ENCODE peak calls at places on chromosomes 12 and 14, in ten cellular contexts. J is CD8-positive, alpha-beta T cell; E is CD4-positive, alpha-beta T cell; H is lung; S is MM.1S; T is astrocyte of the spinal cord; O is tibial nerve; G is A549; Z is lower lobe of right lung; K is GM10248. N is an unnamed sample.

GRCh38 chr12:107091381-107091780 is 2.0 kb downstream of the CRY1 start:
- DNase-seq in O (peak; percentile 16), E (no peak), Z (no peak), J (no peak), S (no peak), T (peak; percentile 64), K (no peak), G (peak; percentile 18), H (no peak), N (no peak)

GRCh38 chr14:93891756-93892504 is 35.2 kb upstream of the FAM181A start:
- DNase-seq in T (no peak), J (no peak), S (no peak), G (no peak), K (no peak), Z (no peak), E (no peak), O (no peak), H (no peak), N (no peak)

GRCh38 chr12:117111386-117112267 is 12.4 kb upstream of the TESC start:
- DNase-seq in J (no peak), T (no peak), S (peak; percentile 36), G (no peak), O (no peak), H (no peak), Z (no peak), K (no peak), E (no peak), N (peak; percentile 43)

GRCh38 chr12:65490193-65490592 is 211.7 kb downstream of the MSRB3 start:
- DNase-seq in Z (no peak), E (no peak), K (no peak), J (no peak), T (no peak), H (no peak), O (no peak), S (no peak), G (no peak), N (no peak)

GRCh38 chr14:42994001-42994736 is 1387.5 kb downstream of the LRFN5 start:
- DNase-seq in Z (no peak), H (no peak), S (no peak), T (peak; percentile 88), G (peak; percentile 49), E (no peak), K (no peak), J (no peak), O (no peak), N (no peak)

GRCh38 chr14:78997811-78998210 is 827.6 kb downstream of the NRXN3 start:
- DNase-seq in S (no peak), H (no peak), O (no peak), Z (no peak), T (peak; percentile 79), K (no peak), E (no peak), G (no peak), J (no peak), N (no peak)

GRCh38 chr12:468671-469389 is 9.1 kb downstream of the B4GALNT3 start:
- DNase-seq in T (no peak), K (no peak), J (no peak), H (no peak), E (no peak), Z (no peak), S (no peak), G (no peak), O (no peak), N (no peak)

GRCh38 chr12:102120886-102121285 is 903 bp downstream of the PARPBP start:
- DNase-seq in H (no peak), O (no peak), G (peak; percentile 38), Z (no peak), T (peak; percentile 18), S (peak; percentile 14), J (no peak), K (peak; percentile 16), E (no peak), N (no peak)

GRCh38 chr12:92543872-92544271 is 158.9 kb upstream of the PLEKHG7 start:
- DNase-seq in J (no peak), H (no peak), T (no peak), E (no peak), Z (no peak), K (no peak), G (no peak), S (peak; percentile 85), O (no peak), N (no peak)

GRCh38 chr12:121766290-121767039 is 27.0 kb downstream of the RHOF start:
- DNase-seq in E (no peak), H (no peak), Z (no peak), S (no peak), T (no peak), O (no peak), G (no peak), J (no peak), K (no peak), N (no peak)

GRCh38 chr14:37150414-37150813 is 22.0 kb downstream of the SLC25A21 start:
- DNase-seq in J (no peak), G (peak; percentile 50), O (no peak), Z (no peak), S (peak; percentile 42), K (no peak), E (no peak), T (peak; percentile 65), H (no peak), N (no peak)

GRCh38 chr12:40325349-40325960 is 100.7 kb downstream of the LRRK2 start:
- DNase-seq in T (peak; percentile 14), K (peak; percentile 46), E (no peak), G (peak; percentile 75), Z (no peak), O (no peak), H (no peak), J (no peak), S (peak; percentile 76), N (no peak)

GRCh38 chr14:35557221-35557747 is 23.3 kb downstream of the INSM2 start:
- DNase-seq in H (no peak), Z (no peak), G (no peak), S (no peak), J (no peak), E (no peak), O (no peak), K (no peak), T (no peak), N (no peak)

GRCh38 chr14:101654051-101654450 is 92.8 kb downstream of the DIO3 start:
- DNase-seq in K (no peak), E (no peak), H (no peak), S (no peak), G (no peak), Z (no peak), T (no peak), O (no peak), J (no peak), N (no peak)

GRCh38 chr12:88553941-88554658 is 26.2 kb downstream of the KITLG start:
- DNase-seq in K (no peak), O (peak; percentile 44), T (peak; percentile 82), S (no peak), J (no peak), H (no peak), Z (no peak), G (peak; percentile 74), E (no peak), N (no peak)

GRCh38 chr14:51562816-51563215 is 88.9 kb upstream of the FRMD6 start:
- DNase-seq in K (no peak), S (no peak), Z (no peak), T (peak; percentile 38), G (peak; percentile 32), H (no peak), J (no peak), O (no peak), E (no peak), N (no peak)

GRCh38 chr12:71710276-71711125 is 24.6 kb downstream of the TMEM19 start:
- DNase-seq in Z (no peak), J (no peak), K (no peak), O (no peak), G (peak; percentile 69), E (no peak), S (no peak), H (no peak), T (peak; percentile 87), N (no peak)

GRCh38 chr12:132153501-132154340 is 9.5 kb downstream of the NOC4L start:
- DNase-seq in E (peak; percentile 76), O (peak; percentile 31), H (peak; percentile 55), Z (peak; percentile 74), G (peak; percentile 82), J (peak; percentile 75), T (peak; percentile 75), K (peak; percentile 86), S (peak; percentile 46), N (peak; percentile 88)

GRCh38 chr12:124625867-124626675 is 58.7 kb upstream of the NCOR2 start:
- DNase-seq in Z (peak; percentile 90), J (no peak), O (peak; percentile 88), G (peak; percentile 87), E (no peak), K (no peak), S (no peak), H (peak; percentile 82), T (peak; percentile 80), N (peak; percentile 39)

DNA sequence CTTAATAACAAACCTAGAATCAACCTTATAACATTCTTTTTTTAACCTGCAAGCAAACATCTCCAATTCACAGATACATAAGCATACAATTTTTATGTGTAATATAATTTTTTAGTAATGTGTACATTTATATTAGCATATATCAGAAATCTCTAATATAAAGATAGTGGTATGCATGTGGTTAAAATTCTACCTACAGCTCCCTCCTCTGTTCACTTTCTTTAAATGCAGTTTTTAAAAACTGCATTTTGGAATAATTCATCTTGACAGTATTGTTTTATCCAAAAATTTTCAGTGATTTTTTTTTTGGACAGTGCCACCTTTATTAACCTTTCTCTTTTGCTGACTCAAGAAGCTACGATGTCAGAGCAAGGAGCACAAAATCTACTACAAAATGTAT is 13.2 kb upstream of the RXYLT1 start:
- DNase-seq in O (no peak), E (no peak), T (no peak), J (no peak), S (no peak), Z (no peak), K (no peak), H (no peak), G (no peak), N (no peak)
- TF ChIP-seq CTCF in O (no peak), E (no peak), T (peak; percentile 29), J (no peak), S (peak; percentile 26), Z (no peak), K (no peak), H (no peak), G (no peak), N (no peak)

GRCh38 chr14:103679351-103679750 is 35.9 kb downstream of the XRCC3 start:
- DNase-seq in K (peak; percentile 79), O (no peak), Z (peak; percentile 75), E (peak; percentile 35), J (peak; percentile 49), G (peak; percentile 47), H (no peak), T (peak; percentile 16), S (no peak), N (no peak)
- TF ChIP-seq CTCF in K (peak; percentile 56), O (peak; percentile 37), Z (peak; percentile 52), E (peak; percentile 32), J (peak; percentile 49), G (peak; percentile 52), H (no peak), T (peak; percentile 57), S (peak; percentile 12), N (peak; percentile 11)

GRCh38 chr12:75511116-75512048 is at the start of gene KRR1:
- DNase-seq in J (peak; percentile 83), H (peak; percentile 94), Z (peak; percentile 95), G (peak; percentile 100), E (peak; percentile 84), K (peak; percentile 76), O (peak; percentile 86), T (peak; percentile 99), S (peak; percentile 98), N (peak; percentile 81)
- TF ChIP-seq CTCF in J (no peak), H (no peak), Z (no peak), G (no peak), E (no peak), K (no peak), O (no peak), T (no peak), S (no peak), N (no peak)

GRCh38 chr14:54653764-54654469 is 87.0 kb downstream of the SAMD4A start:
- DNase-seq in T (peak; percentile 91), Z (no peak), H (no peak), O (peak; percentile 67), K (no peak), G (peak; percentile 25), E (no peak), S (no peak), J (no peak), N (no peak)
- TF ChIP-seq CTCF in T (no peak), Z (no peak), H (no peak), O (no peak), K (no peak), G (no peak), E (no peak), S (no peak), J (no peak), N (no peak)

N was measured in glutamatergic neuron.